ENCODE peak calls at places on chromosomes 3 and 15, in seven cellular contexts. B is transverse colon, Z is lower leg skin, V is lower lobe of right lung, M is T-helper 2 cell, C is head of caudate nucleus, G is astrocyte. R is an unnamed sample.

GRCh38 chr15:40926659-40927496 is 2.3 kb upstream of the DLL4 start:
- DNase-seq in G (no peak), B (no peak), M (no peak), Z (no peak), C (no peak), V (no peak), R (no peak)

GRCh38 chr3:28279770-28280169 is 38.4 kb downstream of the CMC1 start:
- DNase-seq in C (no peak), Z (no peak), M (no peak), V (no peak), B (no peak), G (peak), R (no peak)

GRCh38 chr15:90024406-90024805 is 23.3 kb downstream of the ZNF710 start:
- DNase-seq in M (no peak), C (no peak), G (no peak), Z (no peak), B (peak), V (no peak), R (no peak)

GRCh38 chr3:138412821-138413531 is 21.4 kb upstream of the ESYT3 start:
- DNase-seq in V (no peak), C (peak), B (no peak), Z (no peak), M (no peak), G (no peak), R (no peak)

GRCh38 chr3:115325539-115325938 is 178.5 kb upstream of the ZBTB20 start:
- DNase-seq in G (peak), C (no peak), M (peak), Z (no peak), V (no peak), B (no peak), R (no peak)

GRCh38 chr3:6062226-6063187 is 798.4 kb upstream of the GRM7 start:
- DNase-seq in G (no peak), C (no peak), Z (no peak), V (no peak), M (no peak), B (no peak), R (no peak)

GRCh38 chr3:134082582-134082981 is 52.9 kb upstream of the SLCO2A1 start:
- DNase-seq in M (no peak), B (no peak), C (no peak), Z (no peak), V (no peak), G (no peak), R (no peak)

GRCh38 chr15:94080416-94080815 is 150.9 kb upstream of the MCTP2 start:
- DNase-seq in Z (peak), C (no peak), B (no peak), G (peak), V (no peak), M (no peak), R (peak)